ENCODE peak calls at places on chromosomes 4 and X, in ten cellular contexts. A is PC-3; L is HL-60; O is ureter; G is hepatic stellate cell; S is central memory CD8-positive, alpha-beta T cell; X is ELR; E is activated CD4-positive, CD25-positive, alpha-beta regulatory T cell treated with anti-CD3 and anti-CD28 coated beads, Interleukin-2, amount 50 U/mL, for 72 hours; C is gastrocnemius medialis; V is ACHN. W is an unnamed sample.

GRCh38 chr4:5142726-5143125 is 91.4 kb downstream of the STK32B start:
- DNase-seq in V (peak), S (no peak), A (peak), E (no peak), L (peak), C (no peak), O (peak), G (peak), X (peak), W (no peak)

GRCh38 chr4:20395160-20395773 is 143.6 kb downstream of the SLIT2 start:
- DNase-seq in S (no peak), G (no peak), A (peak), E (no peak), C (no peak), X (peak), L (peak), V (peak), O (no peak), W (no peak)

GRCh38 chr4:184755278-184755677 is 21.4 kb upstream of the CENPU start:
- DNase-seq in O (no peak), X (peak), S (no peak), G (no peak), E (no peak), A (peak), L (no peak), C (peak), V (no peak), W (peak)

GRCh38 chr4:147479376-147479775 is 1.5 kb upstream of the EDNRA start:
- DNase-seq in A (no peak), S (no peak), V (no peak), L (no peak), O (no peak), E (no peak), X (no peak), G (no peak), C (no peak), W (no peak)

GRCh38 chrX:56812515-56813105 is 83.6 kb downstream of the NBDY start:
- DNase-seq in G (no peak), O (peak), L (no peak), E (no peak), S (no peak), V (no peak), C (no peak), X (peak), A (no peak), W (no peak)

GRCh38 chr4:5770051-5770450 is 59.0 kb downstream of the EVC start:
- DNase-seq in G (no peak), C (no peak), A (no peak), X (no peak), E (no peak), V (no peak), S (peak), O (peak), L (no peak), W (peak)

GRCh38 chr4:73589887-73590801 is 30.1 kb downstream of the RASSF6 start:
- DNase-seq in A (no peak), V (no peak), L (no peak), E (no peak), C (no peak), S (no peak), X (no peak), O (no peak), G (no peak), W (no peak)

GRCh38 chr4:535181-535923 is 36.3 kb downstream of the PIGG start:
- DNase-seq in X (no peak), G (no peak), S (no peak), V (no peak), E (no peak), C (no peak), L (no peak), O (no peak), A (no peak), W (no peak)

GRCh38 chr4:158823461-158823873 is 54.6 kb downstream of the FNIP2 start:
- DNase-seq in L (no peak), V (no peak), A (no peak), E (no peak), S (no peak), X (peak), C (peak), G (no peak), O (no peak), W (no peak)

GRCh38 chr4:98166025-98166730 is 22.9 kb upstream of the STPG2 start:
- DNase-seq in A (peak), X (peak), O (peak), S (no peak), C (peak), L (no peak), G (no peak), V (no peak), E (no peak), W (no peak)

GRCh38 chr4:76966024-76966579 is 16.6 kb downstream of the SEPTIN11 start:
- DNase-seq in E (no peak), G (no peak), V (no peak), O (no peak), C (no peak), A (peak), S (no peak), X (no peak), L (no peak), W (no peak)

GRCh38 chrX:101219116-101219839 is at the start of gene DRP2:
- DNase-seq in S (no peak), A (peak), C (no peak), E (no peak), V (no peak), O (no peak), G (peak), X (peak), L (no peak), W (no peak)

GRCh38 chrX:1249101-1249887 is 19.3 kb upstream of the CSF2RA start:
- DNase-seq in A (peak), C (peak), G (no peak), S (no peak), L (peak), X (peak), V (no peak), O (peak), E (no peak), W (peak)

GRCh38 chrX:133965321-133965720 is 20.1 kb downstream of the GPC3 start:
- DNase-seq in X (no peak), S (no peak), O (no peak), A (no peak), C (no peak), V (no peak), E (no peak), L (no peak), G (no peak), W (no peak)

GRCh38 chr4:156949373-156949814 is 22.2 kb downstream of the PDGFC start:
- DNase-seq in V (peak), O (no peak), S (no peak), G (no peak), X (peak), C (no peak), E (no peak), A (peak), L (no peak), W (no peak)

GRCh38 chr4:182144621-182145359 is 98.4 kb upstream of the TENM3 start:
- DNase-seq in V (peak), G (no peak), C (no peak), L (no peak), S (no peak), X (peak), A (no peak), E (no peak), O (no peak), W (no peak)

GRCh38 chr4:105710678-105711077 is 2.1 kb downstream of the GSTCD start:
- DNase-seq in V (peak), L (no peak), C (no peak), X (no peak), A (peak), G (no peak), O (no peak), E (no peak), S (no peak), W (no peak)

GRCh38 chr4:72900952-72901351 is 168.6 kb downstream of the COX18 start:
- DNase-seq in C (no peak), X (no peak), S (no peak), O (no peak), E (no peak), V (no peak), A (no peak), G (no peak), L (no peak), W (no peak)

GRCh38 chr4:10006604-10007435 is 14.5 kb downstream of the SLC2A9 start:
- DNase-seq in E (no peak), G (no peak), X (peak), A (peak), S (no peak), O (peak), L (no peak), V (peak), C (no peak), W (no peak)

GRCh38 chr4:16916719-16917337 is 18.4 kb upstream of the LDB2 start:
- DNase-seq in S (peak), A (peak), L (peak), O (no peak), C (no peak), V (peak), E (peak), G (no peak), X (peak), W (no peak)

GRCh38 chr4:108393870-108394269 is 225.1 kb upstream of the LEF1 start:
- DNase-seq in G (no peak), A (no peak), S (no peak), O (no peak), L (no peak), X (no peak), V (no peak), C (no peak), E (no peak), W (no peak)

GRCh38 chr4:78902313-78902712 is 36.9 kb downstream of the PAQR3 start:
- DNase-seq in C (no peak), O (no peak), G (no peak), L (no peak), A (no peak), E (no peak), X (no peak), S (no peak), V (no peak), W (no peak)

GRCh38 chrX:37677765-37678164 is 7.8 kb upstream of the XK start:
- DNase-seq in V (no peak), A (no peak), E (no peak), X (no peak), O (no peak), S (no peak), L (no peak), C (no peak), G (no peak), W (no peak)

GRCh38 chr4:167587361-167587760 is 353.1 kb upstream of the SPOCK3 start:
- DNase-seq in A (peak), L (no peak), C (no peak), E (no peak), G (no peak), S (no peak), O (no peak), V (no peak), X (peak), W (no peak)

GRCh38 chr4:78551420-78552351 is at the start of gene ANXA3:
- DNase-seq in C (no peak), V (peak), S (no peak), O (peak), L (peak), G (peak), X (no peak), A (peak), E (no peak), W (no peak)

GRCh38 chrX:19344661-19345060 is 934 bp downstream of the PDHA1 start:
- DNase-seq in A (no peak), E (no peak), V (no peak), L (no peak), S (no peak), C (no peak), G (no peak), O (no peak), X (no peak), W (no peak)

GRCh38 chr4:41963105-41963504 is 18.5 kb upstream of the DCAF4L1 start:
- DNase-seq in V (peak), C (no peak), A (peak), L (peak), X (peak), E (no peak), G (no peak), S (no peak), O (no peak), W (no peak)

GRCh38 chrX:65920620-65921019 is 119.3 kb downstream of the VSIG4 start:
- DNase-seq in E (no peak), A (no peak), X (no peak), C (no peak), V (no peak), S (no peak), L (no peak), O (no peak), G (no peak), W (no peak)

W was measured in right atrium auricular region.